ENCODE peak calls at places on chromosome 15, in five cellular contexts. W is A549; G is heart left ventricle; Y is frontal cortex; H is stimulated activated CD8-positive, alpha-beta memory T cell treated with anti-CD3 and anti-CD28 coated beads, Interleukin-15, amount 100 ng/mL, for 24 hours. J is an unnamed sample.
A peak's percentile ranks its signal among the peaks of the same experiment; 100 is the strongest.

GRCh38 chr15:26392956-26393355 is 379.9 kb downstream of the GABRB3 start:
- DNase-seq in W (no peak), G (peak; percentile 34), Y (no peak), H (no peak), J (no peak)

GRCh38 chr15:87873501-87873900 is 383.0 kb downstream of the NTRK3 start:
- DNase-seq in W (no peak), G (no peak), Y (no peak), H (no peak), J (no peak)

GRCh38 chr15:94327356-94327936 is 96.1 kb downstream of the MCTP2 start:
- DNase-seq in W (peak; percentile 42), G (no peak), Y (no peak), H (no peak), J (no peak)

GRCh38 chr15:72992733-72993321 is 59.4 kb upstream of the NEO1 start:
- DNase-seq in W (no peak), G (no peak), Y (no peak), H (no peak), J (no peak)

GRCh38 chr15:98330692-98331435 is 317.5 kb upstream of the IGF1R start:
- DNase-seq in W (no peak), G (no peak), Y (no peak), H (no peak), J (no peak)

GRCh38 chr15:90780916-90781315 is 63.8 kb downstream of the BLM start:
- DNase-seq in W (no peak), G (no peak), Y (no peak), H (no peak), J (no peak)

GRCh38 chr15:89761009-89761831 is 10.2 kb upstream of the MESP1 start:
- DNase-seq in W (no peak), G (no peak), Y (no peak), H (no peak), J (no peak)

GRCh38 chr15:58760385-58761009 is 10.6 kb upstream of the MINDY2 start:
- DNase-seq in W (no peak), G (no peak), Y (no peak), H (no peak), J (no peak)

GRCh38 chr15:64444836-64445235 is 15.5 kb upstream of the ZNF609 start:
- DNase-seq in W (no peak), G (no peak), Y (no peak), H (no peak), J (no peak)

GRCh38 chr15:61422773-61423172 is 193.7 kb upstream of the RORA start:
- DNase-seq in W (no peak), G (no peak), Y (no peak), H (no peak), J (no peak)

GRCh38 chr15:62482715-62483429 is 317.8 kb upstream of the C2CD4B start:
- DNase-seq in W (peak; percentile 57), G (no peak), Y (no peak), H (no peak), J (no peak)

GRCh38 chr15:71344316-71344715 is 229.0 kb downstream of the THSD4 start:
- DNase-seq in W (no peak), G (no peak), Y (no peak), H (no peak), J (no peak)

GRCh38 chr15:67085237-67085817 is 19.9 kb downstream of the SMAD3 start:
- DNase-seq in W (no peak), G (no peak), Y (no peak), H (no peak), J (no peak)

GRCh38 chr15:77769700-77770099 is 137.0 kb upstream of the LINGO1 start:
- DNase-seq in W (no peak), G (no peak), Y (no peak), H (no peak), J (no peak)

GRCh38 chr15:25181290-25182097 is 226.7 kb downstream of the SNRPN start:
- DNase-seq in W (no peak), G (no peak), Y (no peak), H (no peak), J (peak; percentile 20)

GRCh38 chr15:90161946-90162345 is 39.2 kb upstream of the SEMA4B start:
- DNase-seq in W (peak; percentile 35), G (no peak), Y (no peak), H (no peak), J (no peak)

GRCh38 chr15:43943511-43943910 is 116.7 kb downstream of the WDR76 start:
- DNase-seq in W (no peak), G (no peak), Y (no peak), H (no peak), J (no peak)

GRCh38 chr15:41888662-41889253 is 5.1 kb downstream of the SPTBN5 start:
- DNase-seq in W (no peak), G (peak; percentile 19), Y (no peak), H (no peak), J (no peak)

GRCh38 chr15:81942157-81942556 is 103.7 kb downstream of the MEX3B start:
- DNase-seq in W (no peak), G (no peak), Y (no peak), H (no peak), J (no peak)

GRCh38 chr15:91146728-91147127 is 46.7 kb downstream of the SV2B start:
- DNase-seq in W (no peak), G (no peak), Y (no peak), H (no peak), J (no peak)

J was measured in left lung.